ENCODE peak calls at places on chromosomes 1 and 21, in ten cellular contexts. I is GM04503; H is stimulated activated CD8-positive, alpha-beta memory T cell treated with anti-CD3 and anti-CD28 coated beads, Interleukin-15, amount 100 ng/mL, for 4 hours; M is glutamatergic neuron; D is thoracic aorta; K is NCI-H2029 treated with DMSO at 0.1 percent for 48 hours; S is Right ventricle myocardium superior; P is mesendoderm; J is psoas muscle; F is AG04449. Y is an unnamed sample.

GRCh38 chr1:37673920-37674319 is 18.4 kb upstream of the CDCA8 start:
- DNase-seq in I (no peak), H (peak; percentile 27), M (no peak), D (no peak), K (no peak), S (no peak), P (no peak), J (no peak), F (no peak), Y (peak; percentile 12)

GRCh38 chr1:60000625-60001024 is 72.9 kb downstream of the C1orf87 start:
- DNase-seq in I (no peak), H (no peak), M (no peak), D (no peak), K (no peak), S (no peak), P (no peak), J (no peak), F (no peak), Y (no peak)

GRCh38 chr1:94092210-94092613 is 28.7 kb downstream of the ABCA4 start:
- DNase-seq in I (no peak), H (no peak), M (no peak), D (no peak), K (no peak), S (no peak), P (peak; percentile 91), J (no peak), F (no peak), Y (no peak)

GRCh38 chr1:154430903-154431302 is 25.8 kb downstream of the IL6R start:
- DNase-seq in I (no peak), H (no peak), M (no peak), D (no peak), K (no peak), S (no peak), P (peak; percentile 46), J (no peak), F (no peak), Y (peak; percentile 88)

GRCh38 chr1:109757936-109758786 is 5.6 kb downstream of the EPS8L3 start:
- DNase-seq in I (no peak), H (no peak), M (no peak), D (no peak), K (no peak), S (no peak), P (no peak), J (no peak), F (no peak), Y (no peak)

GRCh38 chr1:84721152-84721551 is 30.9 kb upstream of the SSX2IP start:
- DNase-seq in I (no peak), H (no peak), M (no peak), D (no peak), K (no peak), S (no peak), P (no peak), J (no peak), F (no peak), Y (peak; percentile 89)

GRCh38 chr1:217090073-217090911 is 367.1 kb upstream of the ESRRG start:
- DNase-seq in I (no peak), H (no peak), M (no peak), D (no peak), K (no peak), S (no peak), P (no peak), J (peak; percentile 14), F (no peak), Y (peak; percentile 34)

GRCh38 chr1:30249446-30250337 is 473.7 kb downstream of the MATN1 start:
- DNase-seq in I (no peak), H (no peak), M (no peak), D (no peak), K (no peak), S (no peak), P (no peak), J (no peak), F (no peak), Y (no peak)

GRCh38 chr1:159341736-159342135 is 39.6 kb downstream of the FCER1A start:
- DNase-seq in I (no peak), H (no peak), M (no peak), D (no peak), K (no peak), S (no peak), P (no peak), J (no peak), F (no peak), Y (no peak)

GRCh38 chr1:155598842-155599331 is 11.1 kb upstream of the MSTO1 start:
- DNase-seq in I (peak; percentile 13), H (no peak), M (peak; percentile 26), D (no peak), K (no peak), S (peak; percentile 41), P (peak; percentile 62), J (no peak), F (peak; percentile 2), Y (peak; percentile 6)

GRCh38 chr1:244322791-244323521 is 128.8 kb downstream of the ADSS2 start:
- DNase-seq in I (peak; percentile 92), H (no peak), M (no peak), D (peak; percentile 66), K (no peak), S (no peak), P (peak; percentile 91), J (no peak), F (peak; percentile 71), Y (peak; percentile 62)

GRCh38 chr1:182616130-182617074 is 12.2 kb upstream of the RGS16 start:
- DNase-seq in I (no peak), H (peak; percentile 71), M (peak; percentile 55), D (peak; percentile 61), K (peak; percentile 38), S (peak; percentile 89), P (peak; percentile 93), J (peak; percentile 76), F (no peak), Y (peak; percentile 51)

GRCh38 chr1:178047403-178048093 is 46.4 kb upstream of the RASAL2 start:
- DNase-seq in I (no peak), H (no peak), M (no peak), D (no peak), K (no peak), S (no peak), P (no peak), J (no peak), F (no peak), Y (peak; percentile 52)

GRCh38 chr1:209375681-209376360 is 207.7 kb upstream of the CAMK1G start:
- DNase-seq in I (no peak), H (no peak), M (no peak), D (no peak), K (no peak), S (no peak), P (peak; percentile 74), J (no peak), F (no peak), Y (no peak)

GRCh38 chr1:89919174-89919573 is 75.7 kb upstream of the ZNF326 start:
- DNase-seq in I (no peak), H (no peak), M (no peak), D (no peak), K (no peak), S (no peak), P (no peak), J (no peak), F (no peak), Y (no peak)

GRCh38 chr1:159054427-159054826 is 22.1 kb downstream of the AIM2 start:
- DNase-seq in I (no peak), H (no peak), M (no peak), D (no peak), K (no peak), S (no peak), P (peak; percentile 13), J (no peak), F (no peak), Y (no peak)

GRCh38 chr21:36584980-36585940 is 105.3 kb upstream of the CLDN14 start:
- DNase-seq in I (no peak), H (no peak), M (no peak), D (no peak), K (no peak), S (no peak), P (peak; percentile 6), J (no peak), F (no peak), Y (no peak)

Y was measured in small intestine.